ENCODE peak calls at places on chromosome 16, in eight cellular contexts. L is NCI-H345, P is GM20000, X is NCI-H1417 treated with DMSO at 0.1 percent for 48 hours, A is prostate gland, R is COR-L47, O is sciatic nerve, W is NT2/D1. Z is an unnamed sample.

GRCh38 chr16:68908000-68908313 is 64.6 kb downstream of the TANGO6 start:
- DNase-seq in L (no peak), P (no peak), X (no peak), A (no peak), R (no peak), O (no peak), W (no peak), Z (no peak)

GRCh38 chr16:29674188-29674587 is 4.8 kb upstream of the QPRT start:
- DNase-seq in L (no peak), P (no peak), X (no peak), A (peak; percentile 22), R (peak; percentile 18), O (peak; percentile 72), W (no peak), Z (no peak)

GRCh38 chr16:16021988-16022682 is 72.7 kb downstream of the ABCC1 start:
- DNase-seq in L (no peak), P (no peak), X (no peak), A (peak; percentile 86), R (no peak), O (peak; percentile 93), W (peak; percentile 40), Z (no peak)

GRCh38 chr16:25544294-25544693 is 147.5 kb upstream of the HS3ST4 start:
- DNase-seq in L (no peak), P (no peak), X (no peak), A (no peak), R (no peak), O (no peak), W (no peak), Z (no peak)

GRCh38 chr16:75591001-75591852 is 25.0 kb downstream of the GABARAPL2 start:
- DNase-seq in L (no peak), P (no peak), X (no peak), A (peak; percentile 46), R (no peak), O (peak; percentile 65), W (no peak), Z (no peak)

GRCh38 chr16:67529639-67530012 is 997 bp downstream of the RIPOR1 start:
- DNase-seq in L (no peak), P (no peak), X (no peak), A (no peak), R (no peak), O (no peak), W (no peak), Z (no peak)

GRCh38 chr16:87499189-87499486 is 6.3 kb upstream of the ZCCHC14 start:
- DNase-seq in L (no peak), P (no peak), X (no peak), A (no peak), R (no peak), O (no peak), W (no peak), Z (no peak)

GRCh38 chr16:69741951-69742904 is 12.5 kb downstream of the NOB1 start:
- DNase-seq in L (no peak), P (no peak), X (no peak), A (peak; percentile 78), R (no peak), O (peak; percentile 89), W (no peak), Z (no peak)

GRCh38 chr16:66931665-66932064 is 2.5 kb downstream of the CIAO2B start:
- DNase-seq in L (no peak), P (no peak), X (no peak), A (no peak), R (no peak), O (no peak), W (no peak), Z (no peak)

GRCh38 chr16:62034236-62035114 is 1.8 kb downstream of the CDH8 start:
- DNase-seq in L (no peak), P (no peak), X (no peak), A (no peak), R (no peak), O (no peak), W (no peak), Z (no peak)

GRCh38 chr16:50282010-50282538 is 15.7 kb downstream of the ADCY7 start:
- DNase-seq in L (no peak), P (peak; percentile 78), X (no peak), A (peak; percentile 25), R (no peak), O (peak; percentile 81), W (no peak), Z (no peak)